ENCODE peak calls at places on chromosome 21, in five cellular contexts. Q, C, K, N and F are unnamed samples.

GRCh38 chr21:37829447-37829846 is 86.8 kb downstream of the KCNJ6 start:
- DNase-seq in N (no peak), K (peak), Q (no peak), C (no peak), F (peak)

GRCh38 chr21:26140185-26140584 is 30.4 kb downstream of the APP start:
- DNase-seq in K (peak), Q (no peak), N (no peak), C (no peak), F (peak)

GRCh38 chr21:31900121-31900895 is 27.5 kb downstream of the HUNK start:
- DNase-seq in Q (peak), N (no peak), C (no peak), K (peak), F (no peak)

GRCh38 chr21:37196847-37197246 is 70.3 kb downstream of the VPS26C start:
- DNase-seq in Q (no peak), N (no peak), K (no peak), C (no peak), F (no peak)

GRCh38 chr21:31137951-31138350 is 99.7 kb upstream of the KRTAP19-8 start:
- DNase-seq in Q (no peak), K (no peak), C (no peak), N (no peak), F (no peak)

GRCh38 chr21:15443740-15444117 is 286.1 kb upstream of the USP25 start:
- DNase-seq in N (no peak), Q (no peak), K (no peak), C (no peak), F (no peak)

GRCh38 chr21:46560568-46561447 is 44.1 kb downstream of the S100B start:
- DNase-seq in C (no peak), K (no peak), N (no peak), Q (no peak), F (no peak)

GRCh38 chr21:26470361-26471115 is 102.5 kb downstream of the CYYR1 start:
- DNase-seq in K (no peak), N (no peak), Q (no peak), C (no peak), F (no peak)

GRCh38 chr21:32708069-32708468 is 19.7 kb downstream of the SYNJ1 start:
- DNase-seq in N (no peak), K (no peak), C (no peak), Q (no peak), F (no peak)

GRCh38 chr21:25420831-25421230 is 186.4 kb downstream of the MRPL39 start:
- DNase-seq in N (no peak), K (no peak), C (no peak), Q (no peak), F (no peak)

GRCh38 chr21:22476726-22477646 is 1478.8 kb downstream of the NCAM2 start:
- DNase-seq in Q (no peak), C (no peak), K (no peak), N (no peak), F (no peak)

GRCh38 chr21:26798856-26799751 is 46.1 kb downstream of the ADAMTS1 start:
- DNase-seq in C (no peak), N (no peak), K (no peak), Q (no peak), F (no peak)

GRCh38 chr21:23524685-23525084 is 2082.6 kb downstream of the MRPL39 start:
- DNase-seq in C (no peak), Q (no peak), K (no peak), N (no peak), F (no peak)

GRCh38 chr21:33799378-33800090 is 116.1 kb downstream of the ATP5PO start:
- DNase-seq in K (no peak), Q (no peak), C (no peak), N (no peak), F (no peak)

GRCh38 chr21:38352536-38353219 is 95.9 kb downstream of the KCNJ15 start:
- DNase-seq in K (peak), Q (no peak), N (no peak), C (peak), F (peak)

GRCh38 chr21:31731112-31731801 is 661 bp downstream of the SCAF4 start:
- DNase-seq in Q (peak), N (no peak), C (no peak), K (peak), F (no peak)

GRCh38 chr21:37511848-37512247 is 145.3 kb downstream of the DYRK1A start:
- DNase-seq in Q (no peak), N (no peak), K (no peak), C (no peak), F (no peak)

GRCh38 chr21:27802816-27803475 is 836.1 kb upstream of the ADAMTS5 start:
- DNase-seq in Q (no peak), N (no peak), K (peak), C (no peak), F (peak)

GRCh38 chr21:27268290-27268689 is 301.4 kb upstream of the ADAMTS5 start:
- DNase-seq in N (no peak), C (no peak), Q (no peak), K (no peak), F (peak)

GRCh38 chr21:40783404-40783803 is 63.6 kb downstream of the DSCAM start:
- DNase-seq in N (no peak), Q (no peak), K (no peak), C (no peak), F (no peak)

GRCh38 chr21:38289697-38290096 is 32.9 kb downstream of the KCNJ15 start:
- DNase-seq in C (no peak), K (no peak), N (no peak), Q (no peak), F (peak)

GRCh38 chr21:33380483-33380998 is 22.7 kb upstream of the IFNGR2 start:
- DNase-seq in Q (peak), N (peak), C (peak), K (peak), F (peak)

GRCh38 chr21:41337515-41337914 is 20.9 kb downstream of the FAM3B start:
- DNase-seq in K (no peak), Q (no peak), N (no peak), C (no peak), F (no peak)

GRCh38 chr21:27424601-27425000 is 457.7 kb upstream of the ADAMTS5 start:
- DNase-seq in K (no peak), Q (no peak), N (no peak), C (no peak), F (peak)

GRCh38 chr21:15289896-15290841 is 225.4 kb upstream of the NRIP1 start:
- DNase-seq in C (no peak), K (peak), N (no peak), Q (peak), F (no peak)

GRCh38 chr21:14119038-14119437 is 91.7 kb downstream of the LIPI start:
- DNase-seq in Q (no peak), K (no peak), C (no peak), N (no peak), F (no peak)

GRCh38 chr21:37149411-37149810 is 76.4 kb downstream of the TTC3 start:
- DNase-seq in Q (no peak), C (no peak), K (no peak), N (no peak), F (peak)

GRCh38 chr21:45543710-45544448 is 1.6 kb upstream of the SLC19A1 start:
- DNase-seq in N (no peak), C (no peak), Q (peak), K (peak), F (no peak)

GRCh38 chr21:45541221-45542039 is 810 bp downstream of the SLC19A1 start:
- DNase-seq in Q (peak), C (peak), N (no peak), K (peak), F (no peak)

GRCh38 chr21:45543371-45543709 is 1.1 kb upstream of the SLC19A1 start:
- DNase-seq in N (no peak), Q (peak), K (no peak), C (no peak), F (no peak)

GRCh38 chr21:45542667-45543370 is 579 bp upstream of the SLC19A1 start:
- DNase-seq in Q (peak), N (no peak), K (peak), C (no peak), F (no peak)

DNA sequence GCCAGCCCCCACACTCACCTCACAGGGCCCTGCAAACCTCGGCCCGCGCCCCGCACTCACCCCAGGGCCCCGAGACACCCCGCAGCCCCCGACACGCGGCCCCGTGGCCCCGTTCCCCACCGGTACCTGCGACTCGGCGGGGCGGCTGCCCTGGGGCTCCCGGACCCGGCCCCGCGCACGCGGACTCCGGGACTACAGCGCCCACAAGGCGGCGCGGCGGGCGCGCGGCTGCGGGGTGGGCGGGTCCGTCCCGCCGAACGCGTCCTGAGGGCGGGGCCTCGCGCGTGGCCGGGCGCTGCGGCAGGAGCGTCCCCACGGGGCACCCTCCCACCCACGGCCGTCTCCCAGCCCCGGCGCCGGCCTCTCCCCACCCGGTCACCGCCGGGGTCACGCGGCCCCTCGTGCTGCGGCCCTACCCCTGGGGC is at the start of gene SLC19A1:
- DNase-seq in Q (peak), K (peak), N (no peak), C (no peak), F (no peak)
- TF ChIP-seq CTCF in Q (no peak), K (peak), N (peak), C (peak), F (peak)

GRCh38 chr21:42537106-42537742 is 23.6 kb downstream of the SLC37A1 start:
- DNase-seq in Q (no peak), C (no peak), N (no peak), K (no peak), F (no peak)
- TF ChIP-seq CTCF in Q (no peak), C (no peak), N (peak), K (no peak), F (no peak)

GRCh38 chr21:43354016-43354420 is 72.9 kb downstream of the SIK1 start:
- DNase-seq in C (no peak), N (no peak), K (no peak), Q (peak), F (no peak)

GRCh38 chr21:43357708-43358430 is 69.1 kb downstream of the SIK1 start:
- DNase-seq in K (no peak), C (no peak), Q (peak), N (no peak), F (no peak)

GRCh38 chr21:43355196-43355924 is 71.6 kb downstream of the SIK1 start:
- DNase-seq in N (no peak), K (no peak), Q (peak), C (no peak), F (no peak)

GRCh38 chr21:43354666-43355065 is 72.3 kb downstream of the SIK1 start:
- DNase-seq in C (no peak), N (no peak), K (no peak), Q (no peak), F (no peak)

GRCh38 chr21:43355925-43356289 is 71.0 kb downstream of the SIK1 start:
- DNase-seq in C (no peak), N (no peak), K (no peak), Q (peak), F (no peak)
- TF ChIP-seq CTCF in C (no peak), N (no peak), K (no peak), Q (no peak), F (no peak)

GRCh38 chr21:34946385-34947121 is 102.5 kb downstream of the RUNX1 start:
- DNase-seq in Q (no peak), C (no peak), N (no peak), K (no peak), F (no peak)
- TF ChIP-seq CTCF in Q (no peak), C (no peak), N (no peak), K (no peak), F (no peak)

DNA sequence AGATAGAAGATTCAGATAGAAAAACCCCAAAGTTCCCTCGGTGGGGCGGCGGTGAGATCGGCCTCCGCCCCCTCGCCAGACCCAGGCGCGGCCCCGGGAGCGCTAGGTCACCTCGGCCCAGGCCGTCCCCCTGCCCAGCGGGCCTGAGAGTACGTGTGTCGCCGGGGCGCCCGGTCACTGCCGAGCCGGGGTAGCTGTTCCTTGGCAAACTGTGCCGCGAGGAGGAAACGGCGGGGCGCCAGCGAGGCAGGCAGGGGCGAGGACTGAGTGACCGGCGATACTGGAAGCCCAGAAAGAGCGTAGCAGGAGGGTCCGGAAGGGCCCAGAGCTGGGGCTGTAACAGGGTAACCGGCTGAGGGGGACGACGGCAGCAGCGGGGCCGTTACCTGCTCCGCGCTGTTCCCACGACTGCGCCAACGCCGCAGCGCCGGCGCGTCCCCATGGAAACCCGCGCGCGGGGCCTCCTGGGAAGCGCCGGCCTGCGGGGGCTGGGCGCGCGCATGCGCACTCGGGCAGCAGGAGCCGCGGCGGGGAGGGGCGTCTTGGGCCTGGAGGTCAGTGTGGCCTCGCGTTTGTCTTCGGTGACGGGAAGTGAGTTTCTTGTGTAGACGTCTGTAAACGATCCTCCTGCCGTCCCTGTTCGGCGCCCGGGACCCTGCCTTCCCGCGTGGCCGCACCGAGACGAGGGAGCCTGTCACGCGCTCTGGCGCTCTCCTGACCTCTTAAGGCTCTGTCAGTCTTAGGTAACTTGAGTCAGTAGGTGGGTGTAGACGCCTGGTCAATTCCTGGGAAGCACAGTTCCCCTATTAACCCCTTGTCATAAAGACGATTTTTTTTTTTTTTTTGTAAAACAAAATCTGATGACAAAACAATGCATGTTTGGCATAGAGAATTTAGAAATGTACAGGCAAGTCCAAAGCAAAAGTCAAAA is at the start of gene LCA5L:
- DNase-seq in K (peak), N (peak), C (peak), Q (peak), F (peak)
- TF ChIP-seq CTCF in K (no peak), N (peak), C (no peak), Q (no peak), F (peak)

GRCh38 chr21:44460441-44460755 is 5.1 kb downstream of the LRRC3 start:
- DNase-seq in C (no peak), Q (no peak), K (no peak), N (no peak), F (no peak)

GRCh38 chr21:44461005-44461404 is 5.7 kb downstream of the LRRC3 start:
- DNase-seq in C (no peak), Q (peak), N (no peak), K (no peak), F (no peak)

GRCh38 chr21:44462834-44463200 is 7.5 kb downstream of the LRRC3 start:
- DNase-seq in Q (no peak), N (no peak), C (no peak), K (no peak), F (no peak)

GRCh38 chr21:44462090-44462833 is 7.0 kb downstream of the LRRC3 start:
- DNase-seq in K (no peak), N (no peak), C (no peak), Q (no peak), F (no peak)

DNA sequence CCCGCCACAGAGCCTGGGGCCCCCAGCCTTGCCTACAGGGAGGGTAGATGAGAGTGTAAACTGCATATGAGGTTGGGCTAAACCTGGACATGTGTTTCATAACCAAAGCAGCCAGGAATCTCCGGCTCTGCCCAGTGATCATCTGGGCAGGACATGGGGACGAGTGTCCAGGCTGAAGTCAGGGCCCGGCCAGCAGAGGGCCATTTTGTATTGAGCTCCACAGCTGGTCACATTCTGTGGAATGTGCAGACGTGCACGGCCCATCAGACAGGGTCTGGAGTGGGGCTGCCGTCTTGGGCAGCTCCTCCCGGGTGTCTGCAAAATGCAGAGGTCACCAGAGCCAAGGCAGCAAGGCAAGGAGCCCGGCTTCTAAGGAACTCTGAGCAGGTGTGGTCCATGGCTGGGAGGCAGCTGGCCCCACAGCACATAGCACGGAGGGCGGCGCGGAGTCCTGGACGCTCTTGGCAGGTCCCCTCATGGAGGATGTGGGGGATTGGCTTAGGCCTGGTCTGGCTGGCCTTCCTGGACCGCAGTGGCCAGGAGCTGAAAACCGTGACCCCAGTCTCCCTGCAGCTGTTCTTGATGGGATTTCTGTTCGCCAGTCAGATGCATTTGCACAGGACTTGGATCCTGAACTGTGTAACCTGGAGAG is 6.3 kb downstream of the LRRC3 start:
- DNase-seq in N (no peak), C (no peak), K (no peak), Q (peak), F (no peak)
- TF ChIP-seq CTCF in N (no peak), C (peak), K (no peak), Q (no peak), F (peak)

GRCh38 chr21:36059823-36060158 is 535 bp downstream of the SETD4 start:
- DNase-seq in Q (peak), N (peak), K (peak), C (no peak), F (peak)
- TF ChIP-seq CTCF in Q (no peak), N (no peak), K (no peak), C (no peak), F (no peak)